ENCODE peak calls at places on chromosomes 12 and 14, in ten cellular contexts. P, X, A, R, I, G, U, T, Z and V are unnamed samples.
A peak's percentile ranks its signal among the peaks of the same experiment; 100 is the strongest.

GRCh38 chr14:77111021-77111420 is 13.0 kb downstream of the CIPC start:
- DNase-seq in X (no peak), T (no peak), P (no peak), A (peak; percentile 85), Z (no peak), G (no peak), R (no peak), U (no peak), I (no peak), V (no peak)

GRCh38 chr12:59389968-59390576 is 205.8 kb upstream of the SLC16A7 start:
- DNase-seq in Z (no peak), P (no peak), R (no peak), T (no peak), I (no peak), G (no peak), U (no peak), X (no peak), A (no peak), V (no peak)

GRCh38 chr14:21978184-21978998 is 304.8 kb upstream of the OR4E1 start:
- DNase-seq in X (peak; percentile 7), A (no peak), U (peak; percentile 43), I (peak; percentile 25), R (peak; percentile 63), Z (no peak), T (peak; percentile 14), P (peak; percentile 72), G (peak; percentile 62), V (peak; percentile 28)

GRCh38 chr12:67074072-67074471 is 195.1 kb upstream of the CAND1 start:
- DNase-seq in T (no peak), R (no peak), X (no peak), G (no peak), U (no peak), I (no peak), P (no peak), A (no peak), Z (no peak), V (no peak)

GRCh38 chr12:111605931-111606625 is 7.0 kb upstream of the ATXN2 start:
- DNase-seq in R (no peak), G (no peak), I (no peak), U (no peak), A (no peak), T (no peak), Z (no peak), X (no peak), P (no peak), V (no peak)

GRCh38 chr14:20112321-20112720 is 1.8 kb downstream of the OR4K17 start:
- DNase-seq in T (no peak), R (no peak), A (no peak), I (no peak), Z (no peak), X (no peak), P (no peak), G (no peak), U (no peak), V (no peak)

GRCh38 chr12:76083761-76084276 is 666 bp downstream of the NAP1L1 start:
- DNase-seq in G (peak; percentile 73), R (peak; percentile 91), I (peak; percentile 50), U (peak; percentile 66), Z (peak; percentile 87), X (peak; percentile 89), A (peak; percentile 47), T (peak; percentile 78), P (peak; percentile 84), V (peak; percentile 32)

GRCh38 chr12:124869011-124869665 is 5.5 kb upstream of the SCARB1 start:
- DNase-seq in T (no peak), P (no peak), G (no peak), R (no peak), U (no peak), I (no peak), A (no peak), X (no peak), Z (no peak), V (no peak)

GRCh38 chr12:103821773-103822172 is 19.3 kb downstream of the NT5DC3 start:
- DNase-seq in T (no peak), A (no peak), U (no peak), G (no peak), P (no peak), I (no peak), R (no peak), X (no peak), Z (no peak), V (no peak)